ENCODE peak calls at places on chromosomes 2 and 18, in four cellular contexts. B, T, L and M are unnamed samples.

GRCh38 chr18:54679318-54680149 is 88.5 kb downstream of the DYNAP start:
- DNase-seq in B (peak), T (peak), L (peak), M (no peak)

GRCh38 chr2:213216461-213216860 is 65.0 kb upstream of the IKZF2 start:
- DNase-seq in B (peak), T (no peak), L (peak), M (peak)

GRCh38 chr18:13568443-13569392 is 157.6 kb downstream of the FAM210A start:
- DNase-seq in B (no peak), T (no peak), L (no peak), M (no peak)

GRCh38 chr2:26752636-26753035 is 11.4 kb upstream of the SLC35F6 start:
- DNase-seq in B (no peak), T (no peak), L (no peak), M (no peak)

GRCh38 chr2:127657232-127657595 is 11.3 kb downstream of the GPR17 start:
- DNase-seq in B (no peak), T (no peak), L (no peak), M (no peak)

GRCh38 chr2:1283856-1284255 is 129.4 kb upstream of the TPO start:
- DNase-seq in B (no peak), T (no peak), L (no peak), M (no peak)

GRCh38 chr2:26410764-26411243 is 9.1 kb downstream of the DRC1 start:
- DNase-seq in B (no peak), T (no peak), L (no peak), M (no peak)

GRCh38 chr2:205166749-205167148 is 515.6 kb upstream of the NRP2 start:
- DNase-seq in B (no peak), T (no peak), L (no peak), M (no peak)